ENCODE peak calls at places on chromosomes 2 and 18, in seven cellular contexts. K is CD8-positive, alpha-beta memory T cell; L is GM23338; U is HCT116; T is PC-3; P is mucosa of descending colon; F is right cardiac atrium. G is an unnamed sample.

GRCh38 chr2:67209107-67209506 is 188.0 kb upstream of the ETAA1 start:
- DNase-seq in U (no peak), K (no peak), F (no peak), P (no peak), T (no peak), L (no peak), G (no peak)

GRCh38 chr2:172253190-172254052 is 150.7 kb upstream of the DLX2 start:
- DNase-seq in L (no peak), K (no peak), P (no peak), T (peak), U (peak), F (no peak), G (peak)

GRCh38 chr2:219446101-219446504 is 11.5 kb downstream of the SPEG start:
- DNase-seq in K (no peak), U (no peak), T (no peak), L (peak), P (no peak), F (no peak), G (no peak)

GRCh38 chr2:105329197-105329554 is 359 bp downstream of the TGFBRAP1 start:
- DNase-seq in L (no peak), T (no peak), P (peak), K (no peak), F (no peak), U (no peak), G (no peak)

GRCh38 chr2:105929506-105929905 is 184.8 kb downstream of the NCK2 start:
- DNase-seq in P (no peak), F (no peak), U (no peak), L (no peak), T (peak), K (peak), G (no peak)

GRCh38 chr2:43872151-43872550 is 33.4 kb downstream of the ABCG8 start:
- DNase-seq in L (no peak), F (no peak), T (no peak), K (no peak), P (no peak), U (no peak), G (no peak)

GRCh38 chr2:199716807-199717586 is 134.0 kb downstream of the FTCDNL1 start:
- DNase-seq in T (peak), L (no peak), U (no peak), P (no peak), K (no peak), F (no peak), G (no peak)

GRCh38 chr2:69013123-69013836 is at the start of gene ANTXR1:
- DNase-seq in U (peak), K (no peak), F (peak), T (peak), P (no peak), L (peak), G (peak)

GRCh38 chr18:34709631-34710429 is at the start of gene DTNA:
- DNase-seq in L (peak), P (no peak), K (no peak), U (no peak), T (peak), F (no peak), G (peak)

GRCh38 chr2:147515213-147515612 is 329.6 kb upstream of the ACVR2A start:
- DNase-seq in K (no peak), L (no peak), U (no peak), F (no peak), T (peak), P (no peak), G (no peak)

GRCh38 chr18:51490860-51491259 is 293.4 kb upstream of the MEX3C start:
- DNase-seq in K (no peak), F (no peak), P (no peak), T (no peak), U (no peak), L (no peak), G (no peak)

GRCh38 chr2:183010112-183010511 is 28.1 kb downstream of the NCKAP1 start:
- DNase-seq in T (peak), F (peak), P (no peak), U (peak), L (peak), K (no peak), G (peak)

GRCh38 chr18:34972765-34973414 is 68.3 kb upstream of the MAPRE2 start:
- DNase-seq in K (no peak), P (no peak), F (no peak), U (no peak), T (no peak), L (no peak), G (no peak)

GRCh38 chr2:180159921-180160320 is 152.8 kb upstream of the CWC22 start:
- DNase-seq in K (no peak), L (no peak), U (no peak), T (no peak), F (no peak), P (no peak), G (no peak)

GRCh38 chr2:152335016-152335850 is at the start of gene FMNL2:
- DNase-seq in U (peak), P (peak), L (peak), T (peak), F (peak), K (no peak), G (no peak)

GRCh38 chr2:152337511-152337903 is 2.5 kb downstream of the FMNL2 start:
- DNase-seq in U (no peak), P (no peak), L (no peak), K (no peak), T (no peak), F (no peak), G (no peak)

GRCh38 chr2:152335851-152336102 is 803 bp downstream of the FMNL2 start:
- DNase-seq in U (no peak), L (no peak), K (no peak), P (no peak), T (no peak), F (no peak), G (no peak)

GRCh38 chr2:152336103-152336853 is 1.3 kb downstream of the FMNL2 start:
- DNase-seq in P (peak), L (peak), U (no peak), T (peak), K (no peak), F (peak), G (no peak)

DNA sequence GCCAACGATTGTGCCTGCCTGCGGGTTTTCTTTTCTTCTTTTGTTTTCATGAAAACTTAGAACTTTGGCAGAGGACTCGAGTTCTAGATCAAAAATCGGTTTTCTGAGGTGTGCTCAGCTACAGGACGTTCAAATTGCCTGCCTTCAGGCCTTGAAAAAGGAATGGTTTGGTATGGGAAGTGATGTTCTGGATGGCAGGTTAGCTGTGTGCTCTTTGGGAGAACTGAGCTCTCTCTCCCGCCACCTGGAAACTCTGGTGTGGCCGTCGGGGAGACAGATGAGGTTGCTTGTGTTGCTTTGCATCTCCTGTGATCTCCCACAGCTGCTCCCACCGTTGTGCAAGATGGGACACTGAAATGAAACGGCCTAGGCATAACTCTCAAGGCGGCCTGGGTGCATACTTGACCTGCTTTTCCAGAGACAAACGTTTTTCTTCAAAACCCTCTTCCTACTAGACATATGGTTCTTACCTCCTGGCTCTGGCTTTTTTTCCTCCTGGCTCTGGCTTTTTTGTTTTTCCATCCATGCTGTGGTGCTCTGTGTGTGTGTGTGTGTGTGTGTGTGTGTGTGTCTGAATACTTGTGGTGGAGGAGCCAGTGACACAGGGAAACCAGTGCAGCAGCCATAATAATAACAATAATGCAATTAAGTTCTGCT is 2.0 kb downstream of the FMNL2 start:
- DNase-seq in P (no peak), U (no peak), F (peak), L (peak), K (no peak), T (peak), G (no peak)
- H3K4me3 ChIP-seq in P (no peak), U (peak), F (peak), L (peak), K (no peak), T (peak), G (peak)

DNA sequence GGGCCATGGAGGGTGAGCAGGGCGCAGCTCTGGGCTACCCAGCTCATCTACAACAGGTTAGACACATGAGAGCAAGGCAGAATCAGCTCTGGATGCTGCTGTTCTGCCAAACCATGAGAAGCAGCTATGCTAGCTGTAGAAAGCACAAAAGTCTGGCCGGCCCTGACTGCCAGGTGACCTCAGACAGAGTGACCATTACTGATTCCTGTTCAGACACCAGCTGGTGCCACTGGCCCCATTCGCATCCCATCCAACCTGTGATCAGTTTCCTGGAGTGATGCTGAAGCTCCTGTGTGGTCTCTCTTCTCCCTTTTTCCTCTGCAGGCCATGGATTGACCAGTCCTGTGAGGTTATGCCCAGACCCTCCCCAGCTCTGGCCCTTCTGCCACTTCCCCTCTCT is 14.3 kb downstream of the RBMS1 start:
- DNase-seq in L (peak), K (no peak), T (no peak), U (no peak), P (no peak), F (peak), G (no peak)
- H3K4me3 ChIP-seq in L (no peak), K (no peak), T (no peak), U (no peak), P (no peak), F (no peak), G (no peak)

GRCh38 chr2:11745613-11746375 is 638 bp upstream of the LPIN1 start:
- DNase-seq in K (no peak), U (no peak), L (no peak), F (peak), P (peak), T (no peak), G (no peak)
- H3K4me3 ChIP-seq in K (peak), U (peak), L (peak), F (peak), P (no peak), T (peak), G (peak)

GRCh38 chr2:126972272-126972626 is 73.6 kb downstream of the TEX51 start:
- DNase-seq in T (no peak), K (no peak), F (no peak), U (no peak), P (no peak), L (no peak), G (no peak)
- H3K4me3 ChIP-seq in T (peak), K (no peak), F (no peak), U (no peak), P (no peak), L (no peak), G (no peak)

GRCh38 chr2:212535963-212536362 is 2.6 kb downstream of the ERBB4 start:
- DNase-seq in P (no peak), F (no peak), T (no peak), L (no peak), U (no peak), K (no peak), G (no peak)
- H3K4me3 ChIP-seq in P (no peak), F (peak), T (no peak), L (peak), U (no peak), K (no peak), G (no peak)

DNA sequence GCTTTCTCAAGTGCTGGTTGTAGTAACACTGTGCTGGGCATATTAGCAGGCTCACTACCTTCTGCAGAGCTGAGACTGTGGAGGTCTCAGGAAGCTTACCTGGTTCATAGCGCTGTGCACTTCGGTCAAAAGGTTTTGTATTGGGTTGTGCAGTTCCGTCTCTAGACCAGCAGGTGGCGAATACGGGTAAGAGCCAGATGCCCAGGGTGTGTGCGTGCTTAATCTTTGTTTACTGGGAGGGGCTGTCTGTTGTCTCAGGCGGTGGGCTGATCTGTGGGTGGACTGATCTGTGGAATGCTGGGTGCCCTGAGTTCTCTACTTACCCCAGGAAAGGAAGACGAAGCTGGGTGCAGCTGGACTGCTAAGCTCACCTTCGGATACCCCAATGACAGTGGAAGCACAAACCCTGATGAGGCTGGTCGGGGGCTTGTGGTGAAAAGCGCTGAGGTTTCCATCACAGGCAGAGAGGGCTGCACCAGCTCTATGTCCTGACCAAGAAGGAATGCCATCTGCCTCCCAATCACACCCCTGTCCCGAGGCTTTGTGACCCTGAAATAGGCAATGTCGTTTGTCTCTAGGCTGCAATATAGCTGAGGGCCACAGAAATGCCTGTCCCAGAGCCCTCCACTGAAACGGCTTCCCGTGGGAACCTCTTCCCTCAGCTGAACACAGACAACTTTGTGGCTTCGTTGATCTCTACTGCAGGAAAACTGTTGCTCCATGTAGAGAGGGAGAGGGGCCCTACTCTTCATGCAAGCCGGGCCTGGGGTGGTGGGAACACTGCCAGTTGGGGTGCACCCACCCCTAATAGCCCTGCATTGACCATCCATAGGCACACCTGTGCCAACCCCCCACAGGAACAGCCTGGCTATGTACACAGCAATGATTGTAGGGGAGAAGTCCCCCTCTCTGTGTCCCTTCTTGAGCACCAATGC is 45.9 kb upstream of the FAM117B start:
- DNase-seq in F (peak), K (peak), L (peak), U (peak), P (peak), T (peak), G (peak)
- H3K4me3 ChIP-seq in F (peak), K (no peak), L (peak), U (no peak), P (no peak), T (no peak), G (no peak)

GRCh38 chr2:27891820-27892105 is 1.2 kb downstream of the BABAM2 start:
- DNase-seq in T (peak), U (no peak), K (no peak), F (no peak), P (no peak), L (no peak), G (no peak)
- H3K4me3 ChIP-seq in T (peak), U (no peak), K (no peak), F (no peak), P (no peak), L (no peak), G (no peak)

DNA sequence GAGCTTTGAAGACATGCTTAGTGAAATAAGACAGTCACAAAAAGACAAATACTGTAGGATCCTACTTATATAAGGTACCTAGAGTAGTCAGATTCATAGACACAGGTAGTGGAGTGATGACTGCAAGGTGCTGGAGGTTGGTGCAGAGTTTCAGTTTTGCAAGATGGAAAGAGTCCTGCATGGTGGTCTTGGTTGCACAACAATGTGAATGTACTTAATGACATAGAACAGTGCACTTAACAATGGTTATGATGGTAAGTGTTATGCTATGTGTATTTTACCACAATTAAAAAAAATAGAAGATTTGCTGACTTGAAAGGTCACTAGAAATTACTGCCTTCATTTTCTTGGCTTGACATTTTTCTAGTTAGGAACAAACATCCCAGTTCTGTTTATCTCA is 9.5 kb downstream of the CERS6 start:
- DNase-seq in K (no peak), U (no peak), L (no peak), F (no peak), T (no peak), P (no peak), G (no peak)
- H3K4me3 ChIP-seq in K (no peak), U (no peak), L (no peak), F (no peak), T (no peak), P (no peak), G (no peak)

DNA sequence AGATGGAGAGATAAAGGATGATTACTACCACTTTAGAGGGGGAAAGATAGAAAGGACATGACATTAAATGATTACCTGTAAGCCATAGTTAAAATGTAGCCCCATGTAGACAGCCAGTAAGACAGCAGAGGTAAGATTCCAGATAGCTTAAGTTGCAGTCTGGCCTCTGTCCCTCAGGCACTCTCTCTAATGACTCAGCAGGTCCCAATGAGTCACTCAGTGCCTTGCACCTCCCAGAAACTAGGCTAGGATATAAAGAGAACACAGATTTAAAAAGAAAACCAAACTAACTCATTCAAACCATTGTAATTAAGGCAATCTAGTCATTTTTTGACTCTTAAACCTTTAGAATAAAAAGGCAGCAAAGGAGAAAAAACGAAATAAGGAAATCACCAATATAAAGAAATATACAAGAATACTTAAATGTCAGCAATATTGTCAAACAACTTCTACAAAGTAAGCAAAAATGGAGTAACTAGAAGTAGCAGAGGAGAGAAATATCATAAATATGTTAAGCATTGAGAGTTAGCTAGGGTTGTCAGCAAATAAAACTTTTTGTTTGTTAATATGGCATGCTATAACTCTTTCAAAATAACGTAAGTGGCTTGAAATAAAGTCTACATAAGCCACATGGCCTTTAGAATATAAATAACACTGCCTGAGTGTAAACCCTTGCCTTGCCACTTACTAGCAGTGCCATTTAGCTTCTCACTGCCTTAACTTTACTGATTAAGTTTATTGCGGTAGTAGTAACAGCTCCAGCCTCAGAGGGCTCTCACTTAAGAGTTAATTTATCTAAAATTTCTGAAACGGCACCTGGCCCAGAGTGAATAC is 48.5 kb downstream of the SOCS6 start:
- DNase-seq in K (no peak), F (no peak), U (peak), P (no peak), L (peak), T (peak), G (peak)
- H3K4me3 ChIP-seq in K (no peak), F (no peak), U (no peak), P (no peak), L (no peak), T (no peak), G (no peak)

DNA sequence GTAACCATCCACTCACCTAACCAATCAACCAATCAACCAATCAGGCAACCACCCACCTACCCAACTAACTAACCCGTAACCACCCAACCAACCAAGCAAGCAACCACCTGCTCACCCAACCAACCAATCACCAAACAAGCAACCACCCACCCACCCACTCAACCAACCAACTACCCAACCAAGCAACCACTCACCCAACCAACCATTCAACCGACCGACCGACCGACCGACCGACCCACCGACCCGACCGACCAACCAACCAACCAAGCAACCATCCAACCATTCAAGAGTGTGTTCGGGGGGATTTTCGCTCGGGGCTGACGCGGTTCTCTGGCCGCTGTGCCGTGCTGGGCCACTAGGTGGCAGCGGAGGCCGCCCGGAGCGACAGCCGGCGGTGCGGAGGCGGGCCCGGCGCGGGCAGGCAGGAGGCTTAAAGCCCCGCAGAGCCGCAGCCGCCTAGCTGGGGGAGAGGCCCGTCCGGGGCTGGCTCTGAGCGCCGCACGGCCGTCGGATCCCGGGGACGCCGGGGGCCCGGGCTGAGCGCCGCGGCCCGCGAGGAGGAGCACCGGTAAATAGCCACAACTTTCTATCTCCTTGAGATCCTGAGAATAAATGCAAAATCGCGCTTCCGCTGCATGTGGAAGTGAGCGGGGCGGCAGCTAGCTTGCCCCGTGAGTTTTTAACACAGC is at the start of gene MC5R:
- DNase-seq in L (peak), F (peak), K (peak), P (no peak), U (no peak), T (peak), G (no peak)
- H3K4me3 ChIP-seq in L (peak), F (peak), K (no peak), P (no peak), U (peak), T (peak), G (no peak)

G was measured in HFF-Myc.